ENCODE peak calls at places on chromosomes 1 and 21, in seven cellular contexts. Z is right atrium auricular region, E is HFFc6, U is heart left ventricle, J is cardiac fibroblast, M is BJ, B is body of pancreas. X is an unnamed sample.

GRCh38 chr1:228205526-228206436 is 2.1 kb upstream of the OBSCN start:
- DNase-seq in J (no peak), U (no peak), M (no peak), E (no peak), B (peak; percentile 24), Z (no peak), X (no peak)

GRCh38 chr1:28115267-28115666 is 26.9 kb upstream of the EYA3 start:
- DNase-seq in J (peak; percentile 23), M (no peak), U (peak; percentile 23), B (no peak), E (no peak), Z (no peak), X (peak; percentile 29)

GRCh38 chr1:109547412-109548320 is 749 bp upstream of the GNAI3 start:
- DNase-seq in J (no peak), M (no peak), E (no peak), B (peak; percentile 40), Z (no peak), U (no peak), X (peak; percentile 37)

GRCh38 chr1:4063516-4063915 is 163.4 kb upstream of the C1orf174 start:
- DNase-seq in Z (peak; percentile 28), B (no peak), M (no peak), J (no peak), E (no peak), U (no peak), X (no peak)

GRCh38 chr1:224170748-224171478 is 12.1 kb upstream of the DEGS1 start:
- DNase-seq in Z (no peak), J (peak; percentile 43), M (no peak), B (no peak), U (no peak), E (peak; percentile 15), X (peak; percentile 56)

GRCh38 chr1:119715542-119715941 is 3.8 kb downstream of the PHGDH start:
- DNase-seq in U (no peak), J (peak; percentile 20), Z (no peak), E (no peak), B (peak; percentile 62), M (no peak), X (peak; percentile 10)

GRCh38 chr1:224267922-224268321 is 62.0 kb downstream of the NVL start:
- DNase-seq in Z (no peak), M (no peak), B (no peak), E (no peak), U (no peak), J (no peak), X (no peak)

GRCh38 chr1:77538956-77539509 is 143.4 kb downstream of the ZZZ3 start:
- DNase-seq in B (peak; percentile 43), J (peak; percentile 84), Z (peak; percentile 62), E (peak; percentile 85), U (no peak), M (peak; percentile 66), X (peak; percentile 92)

GRCh38 chr1:238954865-238955264 is 431.5 kb upstream of the CHRM3 start:
- DNase-seq in J (no peak), E (no peak), B (no peak), M (no peak), U (no peak), Z (no peak), X (peak; percentile 4)

GRCh38 chr1:85623061-85623471 is 42.5 kb downstream of the CCN1 start:
- DNase-seq in Z (no peak), U (no peak), B (no peak), M (peak; percentile 55), J (peak; percentile 36), E (peak; percentile 50), X (peak; percentile 88)

GRCh38 chr1:114286179-114286578 is 132.5 kb upstream of the SYT6 start:
- DNase-seq in J (peak; percentile 17), Z (no peak), B (no peak), E (no peak), U (no peak), M (no peak), X (peak; percentile 69)

GRCh38 chr1:231612393-231613089 is 14.0 kb upstream of the DISC1 start:
- DNase-seq in U (peak; percentile 27), E (no peak), Z (no peak), M (no peak), J (no peak), B (no peak), X (no peak)

GRCh38 chr1:33393991-33394390 is 36.9 kb downstream of the PHC2 start:
- DNase-seq in U (no peak), Z (no peak), J (no peak), B (no peak), M (no peak), E (no peak), X (no peak)

GRCh38 chr1:20950689-20951088 is 163.6 kb upstream of the HP1BP3 start:
- DNase-seq in M (no peak), B (no peak), U (no peak), J (no peak), E (no peak), Z (no peak), X (no peak)

GRCh38 chr1:182120411-182121258 is 59.1 kb upstream of the ZNF648 start:
- DNase-seq in Z (no peak), B (peak; percentile 79), U (peak; percentile 27), J (peak; percentile 14), M (no peak), E (no peak), X (peak; percentile 27)

GRCh38 chr1:195908121-195908520 is 700.1 kb downstream of the KCNT2 start:
- DNase-seq in B (no peak), Z (no peak), E (peak; percentile 25), M (peak; percentile 13), J (peak; percentile 5), U (no peak), X (peak; percentile 50)

GRCh38 chr1:6052543-6053205 is 7.0 kb downstream of the KCNAB2 start:
- DNase-seq in U (peak; percentile 74), J (peak; percentile 72), Z (peak; percentile 62), B (peak; percentile 64), M (no peak), E (peak; percentile 52), X (peak; percentile 83)

GRCh38 chr1:25641931-25642611 is 25.5 kb downstream of the MAN1C1 start:
- DNase-seq in J (peak; percentile 71), U (no peak), M (peak; percentile 39), B (no peak), Z (no peak), E (no peak), X (peak; percentile 47)

GRCh38 chr1:202593845-202594244 is 116.4 kb downstream of the SYT2 start:
- DNase-seq in E (peak; percentile 27), B (no peak), J (no peak), M (no peak), U (no peak), Z (no peak), X (peak; percentile 20)

GRCh38 chr1:117698398-117699160 is 92.7 kb downstream of the TENT5C start:
- DNase-seq in Z (no peak), M (no peak), U (no peak), B (no peak), E (no peak), J (peak; percentile 86), X (peak; percentile 21)

GRCh38 chr1:161721738-161722343 is 497 bp downstream of the FCRLB start:
- DNase-seq in Z (no peak), M (peak; percentile 86), B (no peak), E (peak; percentile 89), U (no peak), J (peak; percentile 79), X (peak; percentile 78)

GRCh38 chr1:245288796-245289195 is 134.0 kb downstream of the KIF26B start:
- DNase-seq in Z (no peak), J (no peak), M (no peak), E (no peak), U (no peak), B (no peak), X (no peak)

GRCh38 chr1:53944469-53945182 is 873 bp downstream of the IFT25 start:
- DNase-seq in J (no peak), B (no peak), E (no peak), M (no peak), U (peak; percentile 19), Z (no peak), X (peak; percentile 27)

GRCh38 chr1:40041466-40041838 is 923 bp downstream of the CAP1 start:
- DNase-seq in U (no peak), E (no peak), B (no peak), Z (no peak), J (no peak), M (no peak), X (no peak)

GRCh38 chr21:42425603-42425985 is 21.9 kb downstream of the UBASH3A start:
- DNase-seq in B (no peak), U (no peak), Z (no peak), M (no peak), J (no peak), E (no peak), X (no peak)

GRCh38 chr1:216742625-216743024 is 19.4 kb upstream of the ESRRG start:
- DNase-seq in E (no peak), B (no peak), M (no peak), U (no peak), J (peak; percentile 19), Z (no peak), X (peak; percentile 46)
- TF ChIP-seq CTCF in E (peak; percentile 74), B (no peak), M (peak; percentile 23), U (peak; percentile 16), J (no peak), Z (peak; percentile 50), X (peak; percentile 56)

GRCh38 chr1:173917635-173918493 is 737 bp upstream of the SERPINC1 start:
- DNase-seq in U (no peak), M (no peak), Z (no peak), J (no peak), E (no peak), B (no peak), X (no peak)

GRCh38 chr1:173917149-173917548 is at the start of gene SERPINC1:
- DNase-seq in J (no peak), E (no peak), Z (no peak), U (no peak), M (no peak), B (no peak), X (no peak)

GRCh38 chr1:173914366-173914871 is 2.7 kb downstream of the SERPINC1 start:
- DNase-seq in M (no peak), Z (no peak), U (no peak), J (peak; percentile 21), E (peak; percentile 9), B (peak; percentile 31), X (peak; percentile 56)

GRCh38 chr1:173916667-173917066 is 460 bp downstream of the SERPINC1 start:
- DNase-seq in J (no peak), B (no peak), E (no peak), Z (no peak), M (no peak), U (no peak), X (no peak)

DNA sequence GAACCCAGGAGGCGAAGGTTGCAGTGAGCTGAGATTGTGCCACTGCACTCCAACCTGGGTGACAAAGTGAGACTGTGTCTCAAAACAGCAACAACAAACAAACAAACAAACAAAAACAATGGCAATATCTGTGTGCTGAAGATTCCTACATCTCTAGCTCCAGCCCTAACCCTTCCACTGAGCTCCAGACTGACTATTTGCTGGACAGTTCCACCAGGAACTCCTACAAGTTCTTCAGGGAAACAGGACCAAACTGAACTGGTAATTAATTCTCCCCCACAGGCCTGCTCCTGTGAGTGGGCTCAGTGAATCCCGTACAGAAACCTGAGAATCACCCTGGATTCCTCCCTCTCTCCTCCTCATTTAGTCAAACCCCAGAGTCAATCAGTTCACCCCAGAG is 1.5 kb downstream of the SERPINC1 start:
- DNase-seq in J (no peak), B (no peak), E (no peak), U (no peak), Z (no peak), M (no peak), X (peak; percentile 12)
- TF ChIP-seq CTCF in J (no peak), B (no peak), E (no peak), U (no peak), Z (no peak), M (no peak), X (no peak)

GRCh38 chr1:74271503-74271902 is 36.3 kb downstream of the TNNI3K start:
- DNase-seq in M (no peak), Z (no peak), J (no peak), B (no peak), U (no peak), E (no peak), X (no peak)
- TF ChIP-seq CTCF in M (no peak), Z (no peak), J (no peak), B (no peak), U (no peak), E (no peak), X (no peak)

GRCh38 chr1:246815693-246816270 is 91.6 kb downstream of the SCCPDH start:
- DNase-seq in J (no peak), M (no peak), B (no peak), E (no peak), U (no peak), Z (no peak), X (no peak)
- TF ChIP-seq CTCF in J (no peak), M (no peak), B (no peak), E (no peak), U (no peak), Z (no peak), X (no peak)

X was measured in choroid plexus epithelial cell.